ENCODE peak calls at places on chromosomes 16 and 17, in five cellular contexts. Q is C1 segment of cervical spinal cord, A is lower lobe of right lung, I is AG09309, P is renal cortical epithelial cell. U is an unnamed sample.
A peak's percentile ranks its signal among the peaks of the same experiment; 100 is the strongest.

GRCh38 chr16:88331989-88332920 is 50.5 kb upstream of the ZNF469 start:
- DNase-seq in Q (no peak), A (no peak), I (peak; percentile 100), P (peak; percentile 97), U (no peak)

GRCh38 chr16:46930861-46931260 is 42.6 kb downstream of the DNAJA2 start:
- DNase-seq in Q (no peak), A (no peak), I (no peak), P (no peak), U (no peak)

GRCh38 chr16:51722467-51722866 is 571.4 kb upstream of the SALL1 start:
- DNase-seq in Q (no peak), A (no peak), I (no peak), P (no peak), U (no peak)

GRCh38 chr17:77834170-77835115 is 124.1 kb upstream of the TNRC6C start:
- DNase-seq in Q (no peak), A (peak; percentile 80), I (peak; percentile 62), P (peak; percentile 65), U (peak; percentile 63)

GRCh38 chr16:2404099-2404498 is 25.1 kb upstream of the CCNF start:
- DNase-seq in Q (no peak), A (no peak), I (no peak), P (no peak), U (no peak)

GRCh38 chr16:27498916-27499658 is 50.6 kb downstream of the GTF3C1 start:
- DNase-seq in Q (no peak), A (no peak), I (no peak), P (no peak), U (no peak)

GRCh38 chr17:75124041-75124818 is 7.3 kb downstream of the NT5C start:
- DNase-seq in Q (no peak), A (peak; percentile 78), I (no peak), P (peak; percentile 92), U (no peak)

GRCh38 chr17:76873856-76874255 is 5.7 kb downstream of the MGAT5B start:
- DNase-seq in Q (no peak), A (no peak), I (no peak), P (no peak), U (no peak)

GRCh38 chr17:77906377-77906871 is 52.1 kb upstream of the TNRC6C start:
- DNase-seq in Q (no peak), A (no peak), I (no peak), P (no peak), U (no peak)

GRCh38 chr16:65297453-65297852 is 175.6 kb upstream of the CDH11 start:
- DNase-seq in Q (no peak), A (no peak), I (no peak), P (no peak), U (no peak)

GRCh38 chr16:11497851-11498289 is 88.8 kb downstream of the LITAF start:
- DNase-seq in Q (no peak), A (no peak), I (no peak), P (peak; percentile 45), U (no peak)

GRCh38 chr17:74474043-74474792 is 7.8 kb downstream of the CD300A start:
- DNase-seq in Q (no peak), A (no peak), I (no peak), P (no peak), U (no peak)

GRCh38 chr16:85126731-85127662 is 14.7 kb upstream of the CIBAR2 start:
- DNase-seq in Q (peak; percentile 60), A (no peak), I (peak; percentile 35), P (peak; percentile 83), U (no peak)

GRCh38 chr16:56675685-56676210 is 6.1 kb downstream of the MT1H start:
- DNase-seq in Q (no peak), A (no peak), I (no peak), P (no peak), U (no peak)

GRCh38 chr17:74513987-74514631 is 17.2 kb downstream of the CD300LB start:
- DNase-seq in Q (peak; percentile 36), A (no peak), I (no peak), P (peak; percentile 36), U (no peak)

GRCh38 chr16:4176794-4177438 is 60.7 kb upstream of the ADCY9 start:
- DNase-seq in Q (no peak), A (no peak), I (no peak), P (peak; percentile 61), U (no peak)

GRCh38 chr17:51142597-51142996 is 10.8 kb upstream of the NME1 start:
- DNase-seq in Q (no peak), A (no peak), I (no peak), P (no peak), U (no peak)

GRCh38 chr17:3695723-3696411 is at the start of gene P2RX5:
- DNase-seq in Q (no peak), A (peak; percentile 64), I (no peak), P (no peak), U (peak; percentile 63)

GRCh38 chr17:19508327-19508867 is 25.3 kb upstream of the SLC47A1 start:
- DNase-seq in Q (no peak), A (no peak), I (no peak), P (no peak), U (no peak)

GRCh38 chr16:86818701-86819522 is 240.6 kb downstream of the FOXL1 start:
- DNase-seq in Q (no peak), A (no peak), I (no peak), P (no peak), U (no peak)

GRCh38 chr17:34503804-34504203 is 75.6 kb upstream of the TMEM132E start:
- DNase-seq in Q (peak; percentile 42), A (peak; percentile 64), I (no peak), P (no peak), U (no peak)